ENCODE peak calls at places on chromosomes 7 and 10, in eight cellular contexts. One of them, this sample, is unnamed.

GRCh38 chr7:985915-986741 is 3.1 kb downstream of the CYP2W1 start:
- DNase-seq in neural progenitor cell: no peak
- DNase-seq in AG09319: no peak
- DNase-seq in GM10248: no peak
- DNase-seq in foreskin fibroblast: peak
- DNase-seq in H9: no peak
- DNase-seq in cardiac muscle cell: no peak
- DNase-seq in RWPE1: no peak
- DNase-seq in this sample: no peak

GRCh38 chr10:50624866-50625491 is 1.2 kb upstream of the SGMS1 start:
- DNase-seq in neural progenitor cell: peak
- DNase-seq in AG09319: no peak
- DNase-seq in GM10248: peak
- DNase-seq in foreskin fibroblast: peak
- DNase-seq in H9: peak
- DNase-seq in cardiac muscle cell: peak
- DNase-seq in RWPE1: peak
- DNase-seq in this sample: peak

GRCh38 chr10:71243756-71244637 is 31.6 kb downstream of the UNC5B start:
- DNase-seq in neural progenitor cell: no peak
- DNase-seq in AG09319: no peak
- DNase-seq in GM10248: no peak
- DNase-seq in foreskin fibroblast: peak
- DNase-seq in H9: no peak
- DNase-seq in cardiac muscle cell: no peak
- DNase-seq in RWPE1: peak
- DNase-seq in this sample: no peak

GRCh38 chr7:24883632-24884013 is 96.4 kb downstream of the OSBPL3 start:
- DNase-seq in neural progenitor cell: no peak
- DNase-seq in AG09319: no peak
- DNase-seq in GM10248: no peak
- DNase-seq in foreskin fibroblast: peak
- DNase-seq in H9: no peak
- DNase-seq in cardiac muscle cell: no peak
- DNase-seq in RWPE1: no peak
- DNase-seq in this sample: no peak

GRCh38 chr7:18040196-18040595 is 12.6 kb upstream of the PRPS1L1 start:
- DNase-seq in neural progenitor cell: no peak
- DNase-seq in AG09319: no peak
- DNase-seq in GM10248: no peak
- DNase-seq in foreskin fibroblast: peak
- DNase-seq in H9: no peak
- DNase-seq in cardiac muscle cell: no peak
- DNase-seq in RWPE1: no peak
- DNase-seq in this sample: no peak

GRCh38 chr7:97174308-97174707 is 56.8 kb downstream of the SDHAF3 start:
- DNase-seq in neural progenitor cell: no peak
- DNase-seq in AG09319: no peak
- DNase-seq in GM10248: no peak
- DNase-seq in foreskin fibroblast: peak
- DNase-seq in H9: no peak
- DNase-seq in cardiac muscle cell: no peak
- DNase-seq in RWPE1: no peak
- DNase-seq in this sample: no peak

GRCh38 chr7:140062118-140062527 is 628 bp downstream of the PARP12 start:
- DNase-seq in neural progenitor cell: no peak
- DNase-seq in AG09319: no peak
- DNase-seq in GM10248: peak
- DNase-seq in foreskin fibroblast: peak
- DNase-seq in H9: peak
- DNase-seq in cardiac muscle cell: no peak
- DNase-seq in RWPE1: no peak
- DNase-seq in this sample: peak

GRCh38 chr10:84158061-84158460 is 15.5 kb upstream of the GPR15LG start:
- DNase-seq in neural progenitor cell: no peak
- DNase-seq in AG09319: no peak
- DNase-seq in GM10248: no peak
- DNase-seq in foreskin fibroblast: no peak
- DNase-seq in H9: no peak
- DNase-seq in cardiac muscle cell: no peak
- DNase-seq in RWPE1: no peak
- DNase-seq in this sample: no peak

GRCh38 chr10:129883029-129883428 is 81.0 kb downstream of the EBF3 start:
- DNase-seq in neural progenitor cell: no peak
- DNase-seq in AG09319: no peak
- DNase-seq in GM10248: no peak
- DNase-seq in foreskin fibroblast: no peak
- DNase-seq in H9: no peak
- DNase-seq in cardiac muscle cell: no peak
- DNase-seq in RWPE1: no peak
- DNase-seq in this sample: no peak

GRCh38 chr7:70446448-70447143 is 685.3 kb upstream of the GALNT17 start:
- DNase-seq in neural progenitor cell: peak
- DNase-seq in AG09319: no peak
- DNase-seq in GM10248: no peak
- DNase-seq in foreskin fibroblast: no peak
- DNase-seq in H9: no peak
- DNase-seq in cardiac muscle cell: no peak
- DNase-seq in RWPE1: no peak
- DNase-seq in this sample: no peak

GRCh38 chr10:127853868-127854768 is 38.6 kb downstream of the CLRN3 start:
- DNase-seq in neural progenitor cell: peak
- DNase-seq in AG09319: peak
- DNase-seq in GM10248: peak
- DNase-seq in foreskin fibroblast: peak
- DNase-seq in H9: peak
- DNase-seq in cardiac muscle cell: peak
- DNase-seq in RWPE1: peak
- DNase-seq in this sample: peak

GRCh38 chr10:58409956-58410610 is 24.9 kb downstream of the TFAM start:
- DNase-seq in neural progenitor cell: no peak
- DNase-seq in AG09319: no peak
- DNase-seq in GM10248: no peak
- DNase-seq in foreskin fibroblast: no peak
- DNase-seq in H9: no peak
- DNase-seq in cardiac muscle cell: no peak
- DNase-seq in RWPE1: no peak
- DNase-seq in this sample: no peak

GRCh38 chr10:58415757-58416156 is 30.5 kb downstream of the TFAM start:
- DNase-seq in neural progenitor cell: no peak
- DNase-seq in AG09319: no peak
- DNase-seq in GM10248: no peak
- DNase-seq in foreskin fibroblast: no peak
- DNase-seq in H9: no peak
- DNase-seq in cardiac muscle cell: no peak
- DNase-seq in RWPE1: no peak
- DNase-seq in this sample: no peak

GRCh38 chr10:58412502-58412961 is 27.3 kb downstream of the TFAM start:
- DNase-seq in neural progenitor cell: peak
- DNase-seq in AG09319: no peak
- DNase-seq in GM10248: no peak
- DNase-seq in foreskin fibroblast: peak
- DNase-seq in H9: peak
- DNase-seq in cardiac muscle cell: no peak
- DNase-seq in RWPE1: no peak
- DNase-seq in this sample: no peak

DNA sequence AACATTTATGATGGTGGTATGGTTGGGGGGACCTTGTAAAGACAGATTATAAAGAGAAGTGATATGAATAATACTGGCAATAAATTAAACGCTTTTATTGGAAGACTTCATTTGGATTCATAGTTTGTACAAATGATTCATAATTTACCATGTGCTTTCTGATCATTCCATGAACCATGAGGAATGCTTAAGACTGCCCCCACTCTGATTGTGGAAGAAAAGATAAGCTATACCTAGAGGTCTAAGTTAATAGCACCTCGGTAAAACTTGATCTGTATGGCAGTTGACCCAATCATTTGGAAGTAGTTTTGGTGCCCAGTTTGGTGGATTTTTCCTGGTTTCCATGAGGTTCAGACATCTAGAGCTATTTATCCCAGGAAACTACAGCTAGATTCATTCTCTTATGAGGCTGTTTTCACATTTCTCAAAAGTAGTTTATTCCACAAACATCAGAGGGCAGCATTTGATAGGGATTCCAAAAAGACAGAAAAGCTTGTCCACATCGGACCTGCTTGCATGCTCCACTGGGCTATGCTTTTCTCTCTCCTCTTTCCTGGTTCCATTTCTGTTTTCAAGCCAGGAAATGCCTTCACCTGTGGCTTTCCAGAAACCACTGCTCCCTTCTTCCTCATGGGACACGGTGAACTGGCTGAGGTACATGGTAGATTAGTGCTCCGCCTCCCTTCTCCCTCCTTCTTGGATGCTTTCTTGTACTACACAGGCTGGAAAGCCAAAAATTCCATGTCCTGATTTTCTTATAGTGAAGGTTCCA is 29.2 kb downstream of the TFAM start:
- DNase-seq in neural progenitor cell: peak
- DNase-seq in AG09319: peak
- DNase-seq in GM10248: no peak
- DNase-seq in foreskin fibroblast: peak
- DNase-seq in H9: no peak
- DNase-seq in cardiac muscle cell: peak
- DNase-seq in RWPE1: peak
- DNase-seq in this sample: peak
- TF ChIP-seq CTCF in neural progenitor cell: peak
- TF ChIP-seq CTCF in AG09319: peak
- TF ChIP-seq CTCF in GM10248: no peak
- TF ChIP-seq CTCF in foreskin fibroblast: peak
- TF ChIP-seq CTCF in H9: peak
- TF ChIP-seq CTCF in cardiac muscle cell: peak
- TF ChIP-seq CTCF in RWPE1: peak
- TF ChIP-seq CTCF in this sample: peak

GRCh38 chr10:805635-806305 is 116.3 kb upstream of the DIP2C start:
- DNase-seq in neural progenitor cell: no peak
- DNase-seq in AG09319: no peak
- DNase-seq in GM10248: no peak
- DNase-seq in foreskin fibroblast: no peak
- DNase-seq in H9: no peak
- DNase-seq in cardiac muscle cell: no peak
- DNase-seq in RWPE1: no peak
- DNase-seq in this sample: no peak
- TF ChIP-seq CTCF in neural progenitor cell: no peak
- TF ChIP-seq CTCF in AG09319: no peak
- TF ChIP-seq CTCF in GM10248: no peak
- TF ChIP-seq CTCF in foreskin fibroblast: no peak
- TF ChIP-seq CTCF in H9: no peak
- TF ChIP-seq CTCF in cardiac muscle cell: no peak
- TF ChIP-seq CTCF in RWPE1: no peak
- TF ChIP-seq CTCF in this sample: no peak

GRCh38 chr10:4767033-4767814 is 58.8 kb upstream of the AKR1E2 start:
- DNase-seq in neural progenitor cell: peak
- DNase-seq in AG09319: no peak
- DNase-seq in GM10248: no peak
- DNase-seq in foreskin fibroblast: peak
- DNase-seq in H9: no peak
- DNase-seq in cardiac muscle cell: peak
- DNase-seq in RWPE1: peak
- DNase-seq in this sample: peak
- TF ChIP-seq CTCF in neural progenitor cell: peak
- TF ChIP-seq CTCF in AG09319: peak
- TF ChIP-seq CTCF in GM10248: peak
- TF ChIP-seq CTCF in foreskin fibroblast: peak
- TF ChIP-seq CTCF in H9: peak
- TF ChIP-seq CTCF in cardiac muscle cell: peak
- TF ChIP-seq CTCF in RWPE1: peak
- TF ChIP-seq CTCF in this sample: peak

DNA sequence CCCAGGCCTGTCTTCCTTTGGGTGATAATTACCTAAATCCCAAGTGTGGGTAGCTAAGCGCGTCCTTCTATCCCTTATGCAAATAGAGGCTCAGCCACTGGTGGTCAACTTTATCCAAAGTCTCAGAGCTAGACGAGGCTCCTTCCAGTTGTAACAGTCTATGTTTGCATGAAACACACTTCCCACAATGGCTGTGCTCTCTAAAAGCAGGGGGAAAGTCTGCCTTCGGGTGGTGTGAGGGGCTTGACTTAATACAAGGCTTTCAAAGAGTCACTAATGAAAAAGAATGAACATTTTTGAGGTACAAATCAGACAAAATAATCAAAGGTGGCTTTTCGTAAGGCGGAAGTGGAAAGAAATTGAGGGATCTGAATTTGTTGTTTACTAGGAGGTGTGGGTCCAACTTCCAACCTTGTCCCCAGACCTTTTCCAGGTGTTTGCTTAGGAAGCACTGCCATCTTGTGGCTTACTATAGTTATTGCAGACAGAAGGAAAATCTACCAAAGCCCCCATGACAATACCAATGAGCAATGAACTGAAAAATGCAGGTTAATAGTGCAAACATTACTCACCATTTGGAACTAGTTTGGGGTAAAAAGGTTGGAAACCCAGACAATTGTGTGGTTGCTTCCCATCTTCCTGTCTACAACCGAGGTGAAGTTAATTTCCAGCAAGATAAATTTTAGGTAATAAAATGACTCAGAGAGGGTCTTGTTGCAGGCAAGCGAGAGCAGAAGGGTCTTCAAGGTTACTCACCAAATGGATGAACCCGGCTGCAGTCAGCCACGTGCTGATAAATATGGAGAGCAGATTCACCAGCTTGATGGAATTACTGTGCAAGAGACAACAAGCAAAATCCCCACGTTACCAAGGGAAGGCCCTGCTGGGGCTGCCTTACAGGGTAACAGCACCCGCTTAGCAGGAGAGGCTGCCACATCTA is 525.7 kb downstream of the KCNMA1 start:
- DNase-seq in neural progenitor cell: peak
- DNase-seq in AG09319: peak
- DNase-seq in GM10248: peak
- DNase-seq in foreskin fibroblast: peak
- DNase-seq in H9: no peak
- DNase-seq in cardiac muscle cell: peak
- DNase-seq in RWPE1: peak
- DNase-seq in this sample: peak
- TF ChIP-seq CTCF in neural progenitor cell: peak
- TF ChIP-seq CTCF in AG09319: peak
- TF ChIP-seq CTCF in GM10248: peak
- TF ChIP-seq CTCF in foreskin fibroblast: peak
- TF ChIP-seq CTCF in H9: peak
- TF ChIP-seq CTCF in cardiac muscle cell: peak
- TF ChIP-seq CTCF in RWPE1: peak
- TF ChIP-seq CTCF in this sample: peak

DNA sequence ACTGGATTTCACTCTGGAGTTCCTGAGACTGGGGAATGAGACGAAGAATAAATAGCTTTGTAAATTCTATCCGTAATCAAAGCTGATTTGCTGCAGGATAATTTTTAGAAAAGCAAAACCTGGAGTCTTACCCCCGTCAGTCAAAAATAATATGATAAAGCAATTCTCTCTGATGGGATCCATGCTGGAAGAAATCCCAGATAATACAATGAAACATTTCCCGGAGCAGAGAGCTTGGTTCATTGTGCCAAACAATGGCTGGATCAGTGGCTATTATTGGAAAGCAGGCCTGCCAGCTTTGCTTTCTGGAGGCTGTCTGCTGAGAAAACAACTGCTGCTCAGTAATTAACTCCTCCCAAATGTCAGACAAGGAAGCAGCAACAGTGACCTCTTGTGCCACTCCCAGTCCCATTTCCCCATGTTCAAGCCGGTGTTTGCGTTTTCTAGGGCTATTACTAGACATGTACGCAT is 609.4 kb upstream of the PCDH15 start:
- DNase-seq in neural progenitor cell: peak
- DNase-seq in AG09319: no peak
- DNase-seq in GM10248: no peak
- DNase-seq in foreskin fibroblast: no peak
- DNase-seq in H9: peak
- DNase-seq in cardiac muscle cell: peak
- DNase-seq in RWPE1: no peak
- DNase-seq in this sample: peak
- TF ChIP-seq CTCF in neural progenitor cell: peak
- TF ChIP-seq CTCF in AG09319: no peak
- TF ChIP-seq CTCF in GM10248: no peak
- TF ChIP-seq CTCF in foreskin fibroblast: peak
- TF ChIP-seq CTCF in H9: peak
- TF ChIP-seq CTCF in cardiac muscle cell: no peak
- TF ChIP-seq CTCF in RWPE1: no peak
- TF ChIP-seq CTCF in this sample: peak

This sample was measured in hepatocyte.